ENCODE peak calls at places on chromosomes 4 and X, in eight cellular contexts. One of them, this sample, is unnamed.

GRCh38 chr4:70844180-70844579 is 4.5 kb upstream of the GRSF1 start:
- DNase-seq in COLO829: no peak
- DNase-seq in fibroblast of mammary gland: no peak
- DNase-seq in cardiac muscle cell: no peak
- DNase-seq in IMR-90: no peak
- DNase-seq in substantia nigra: no peak
- DNase-seq in CD4-positive, alpha-beta T cell: no peak
- DNase-seq in activated T-helper 1 cell treated with Interleukin-2 at 50 U/mL for 16 hours: no peak
- DNase-seq in this sample: no peak

GRCh38 chr4:165009493-165010227 is 22.1 kb upstream of the TRIM60 start:
- DNase-seq in IMR-90: no peak
- DNase-seq in CD4-positive, alpha-beta T cell: no peak
- DNase-seq in COLO829: no peak
- DNase-seq in substantia nigra: no peak
- DNase-seq in activated T-helper 1 cell treated with Interleukin-2 at 50 U/mL for 16 hours: no peak
- DNase-seq in cardiac muscle cell: no peak
- DNase-seq in fibroblast of mammary gland: no peak
- DNase-seq in this sample: no peak

GRCh38 chr4:6730603-6731300 is 14.8 kb downstream of the BLOC1S4 start:
- DNase-seq in IMR-90: no peak
- DNase-seq in activated T-helper 1 cell treated with Interleukin-2 at 50 U/mL for 16 hours: no peak
- DNase-seq in CD4-positive, alpha-beta T cell: no peak
- DNase-seq in substantia nigra: no peak
- DNase-seq in COLO829: no peak
- DNase-seq in fibroblast of mammary gland: no peak
- DNase-seq in cardiac muscle cell: no peak
- DNase-seq in this sample: no peak

GRCh38 chrX:103688949-103689348 is 2.5 kb upstream of the MORF4L2 start:
- DNase-seq in activated T-helper 1 cell treated with Interleukin-2 at 50 U/mL for 16 hours: no peak
- DNase-seq in CD4-positive, alpha-beta T cell: no peak
- DNase-seq in IMR-90: peak; percentile 44
- DNase-seq in fibroblast of mammary gland: peak; percentile 45
- DNase-seq in COLO829: no peak
- DNase-seq in substantia nigra: no peak
- DNase-seq in cardiac muscle cell: peak; percentile 66
- DNase-seq in this sample: no peak

GRCh38 chr4:53508446-53508845 is 82.8 kb downstream of the LNX1 start:
- DNase-seq in COLO829: no peak
- DNase-seq in cardiac muscle cell: no peak
- DNase-seq in CD4-positive, alpha-beta T cell: no peak
- DNase-seq in activated T-helper 1 cell treated with Interleukin-2 at 50 U/mL for 16 hours: no peak
- DNase-seq in fibroblast of mammary gland: peak; percentile 96
- DNase-seq in IMR-90: peak; percentile 91
- DNase-seq in substantia nigra: no peak
- DNase-seq in this sample: no peak

GRCh38 chrX:32026772-32027171 is 954.9 kb upstream of the FTHL17 start:
- DNase-seq in CD4-positive, alpha-beta T cell: no peak
- DNase-seq in substantia nigra: no peak
- DNase-seq in COLO829: no peak
- DNase-seq in IMR-90: no peak
- DNase-seq in cardiac muscle cell: no peak
- DNase-seq in fibroblast of mammary gland: no peak
- DNase-seq in activated T-helper 1 cell treated with Interleukin-2 at 50 U/mL for 16 hours: no peak
- DNase-seq in this sample: no peak

GRCh38 chr4:90126805-90127204 is 389 bp upstream of the CCSER1 start:
- DNase-seq in activated T-helper 1 cell treated with Interleukin-2 at 50 U/mL for 16 hours: no peak
- DNase-seq in CD4-positive, alpha-beta T cell: no peak
- DNase-seq in cardiac muscle cell: no peak
- DNase-seq in substantia nigra: no peak
- DNase-seq in fibroblast of mammary gland: no peak
- DNase-seq in COLO829: no peak
- DNase-seq in IMR-90: no peak
- DNase-seq in this sample: no peak

GRCh38 chrX:132022863-132023116 is 312 bp upstream of the STK26 start:
- DNase-seq in CD4-positive, alpha-beta T cell: no peak
- DNase-seq in IMR-90: no peak
- DNase-seq in cardiac muscle cell: no peak
- DNase-seq in activated T-helper 1 cell treated with Interleukin-2 at 50 U/mL for 16 hours: no peak
- DNase-seq in fibroblast of mammary gland: no peak
- DNase-seq in COLO829: no peak
- DNase-seq in substantia nigra: no peak
- DNase-seq in this sample: no peak

GRCh38 chr4:73019462-73020047 is 50.0 kb downstream of the COX18 start:
- DNase-seq in activated T-helper 1 cell treated with Interleukin-2 at 50 U/mL for 16 hours: no peak
- DNase-seq in substantia nigra: no peak
- DNase-seq in COLO829: peak; percentile 56
- DNase-seq in IMR-90: peak; percentile 47
- DNase-seq in fibroblast of mammary gland: peak; percentile 58
- DNase-seq in cardiac muscle cell: peak; percentile 69
- DNase-seq in CD4-positive, alpha-beta T cell: no peak
- DNase-seq in this sample: no peak

GRCh38 chr4:165318982-165319381 is 8.5 kb upstream of the MSMO1 start:
- DNase-seq in substantia nigra: no peak
- DNase-seq in CD4-positive, alpha-beta T cell: no peak
- DNase-seq in activated T-helper 1 cell treated with Interleukin-2 at 50 U/mL for 16 hours: no peak
- DNase-seq in COLO829: no peak
- DNase-seq in IMR-90: no peak
- DNase-seq in fibroblast of mammary gland: no peak
- DNase-seq in cardiac muscle cell: no peak
- DNase-seq in this sample: no peak

This sample was measured in effector memory CD8-positive, alpha-beta T cell.